ENCODE peak calls at places on chromosomes 2 and 18, in six cellular contexts. X is suprapubic skin, I is thoracic aorta, O is body of pancreas, W is breast epithelium, S is adrenal gland. U is an unnamed sample.
A peak's percentile ranks its signal among the peaks of the same experiment; 100 is the strongest.

GRCh38 chr2:212929971-212930370 is 221.4 kb downstream of the IKZF2 start:
- DNase-seq in X (no peak), W (no peak), I (no peak), O (no peak), S (no peak), U (no peak)

GRCh38 chr2:102558463-102558862 is 60.9 kb upstream of the SLC9A2 start:
- DNase-seq in O (no peak), S (no peak), I (no peak), W (no peak), X (no peak), U (no peak)

GRCh38 chr2:129885735-129886134 is 93.7 kb upstream of the RAB6C start:
- DNase-seq in W (no peak), S (peak; percentile 23), O (no peak), I (no peak), X (no peak), U (no peak)

GRCh38 chr2:121436918-121437317 is 93.8 kb upstream of the RNU4ATAC start:
- DNase-seq in W (no peak), I (no peak), X (no peak), S (no peak), O (no peak), U (no peak)

GRCh38 chr2:168997113-168997512 is 34.0 kb downstream of the ABCB11 start:
- DNase-seq in X (no peak), I (no peak), W (no peak), S (no peak), O (no peak), U (no peak)

GRCh38 chr2:207133862-207134519 is 31.8 kb downstream of the KLF7 start:
- DNase-seq in I (peak; percentile 83), X (no peak), O (peak; percentile 55), S (peak; percentile 74), W (no peak), U (peak; percentile 51)

GRCh38 chr2:221529943-221530652 is 42.0 kb downstream of the EPHA4 start:
- DNase-seq in I (no peak), O (no peak), W (no peak), S (no peak), X (no peak), U (no peak)

GRCh38 chr2:149538138-149538833 is 49.3 kb downstream of the MMADHC start:
- DNase-seq in I (no peak), X (no peak), W (no peak), O (no peak), S (no peak), U (no peak)

GRCh38 chr2:238970553-238971081 is 122.7 kb downstream of the TWIST2 start:
- DNase-seq in O (peak; percentile 59), S (peak; percentile 76), W (no peak), I (no peak), X (peak; percentile 81), U (peak; percentile 51)

GRCh38 chr18:64886995-64887394 is 738.1 kb upstream of the LINC00305 start:
- DNase-seq in O (no peak), I (no peak), W (no peak), S (no peak), X (no peak), U (no peak)

GRCh38 chr2:12352891-12353290 is 363.8 kb upstream of the TRIB2 start:
- DNase-seq in S (no peak), W (no peak), O (peak; percentile 70), X (no peak), I (no peak), U (no peak)

GRCh38 chr2:192741889-192742288 is 547.2 kb upstream of the TMEFF2 start:
- DNase-seq in X (no peak), I (no peak), W (no peak), O (no peak), S (no peak), U (no peak)

GRCh38 chr2:46970334-46971288 is 55.0 kb upstream of the MCFD2 start:
- DNase-seq in S (peak; percentile 96), W (no peak), O (peak; percentile 97), X (no peak), I (peak; percentile 60), U (peak; percentile 87)

GRCh38 chr2:12331698-12332097 is 385.0 kb upstream of the TRIB2 start:
- DNase-seq in O (no peak), W (no peak), I (no peak), S (no peak), X (no peak), U (no peak)

GRCh38 chr18:2536493-2536892 is 34.8 kb downstream of the METTL4 start:
- DNase-seq in O (no peak), W (no peak), S (no peak), I (no peak), X (no peak), U (no peak)

GRCh38 chr18:71799016-71799673 is 745.0 kb downstream of the CBLN2 start:
- DNase-seq in I (no peak), X (no peak), W (no peak), S (no peak), O (no peak), U (no peak)

GRCh38 chr2:7191927-7192326 is 274.7 kb downstream of the RNF144A start:
- DNase-seq in I (no peak), S (no peak), X (no peak), W (no peak), O (no peak), U (no peak)

GRCh38 chr2:207073791-207074678 is 91.7 kb downstream of the KLF7 start:
- DNase-seq in I (no peak), X (no peak), W (no peak), S (peak; percentile 65), O (no peak), U (no peak)

GRCh38 chr18:36638224-36638623 is 190.6 kb downstream of the TPGS2 start:
- DNase-seq in W (no peak), O (no peak), X (no peak), I (no peak), S (no peak), U (no peak)

GRCh38 chr2:239195318-239195871 is 205.4 kb downstream of the HDAC4 start:
- DNase-seq in S (peak; percentile 51), X (peak; percentile 77), I (no peak), O (no peak), W (no peak), U (no peak)

GRCh38 chr2:32937602-32938450 is 8.9 kb upstream of the LTBP1 start:
- DNase-seq in O (no peak), I (no peak), X (no peak), W (no peak), S (no peak), U (no peak)

GRCh38 chr2:20539776-20540586 is 93.1 kb downstream of the RHOB start:
- DNase-seq in O (no peak), S (no peak), X (peak; percentile 89), I (no peak), W (no peak), U (no peak)

GRCh38 chr2:209501579-209501978 is 77.7 kb downstream of the MAP2 start:
- DNase-seq in S (no peak), I (no peak), X (no peak), W (no peak), O (peak; percentile 32), U (no peak)

GRCh38 chr2:118697771-118698170 is 149.7 kb downstream of the EN1 start:
- DNase-seq in W (no peak), S (no peak), X (no peak), I (no peak), O (no peak), U (no peak)

GRCh38 chr2:186841940-186842339 is 7.0 kb downstream of the ZSWIM2 start:
- DNase-seq in S (no peak), W (no peak), X (no peak), I (no peak), O (no peak), U (no peak)

GRCh38 chr2:25539141-25539540 is 134.2 kb downstream of the DTNB start:
- DNase-seq in X (no peak), O (no peak), I (no peak), S (no peak), W (no peak), U (no peak)

GRCh38 chr2:37449686-37450392 is 105.4 kb downstream of the QPCT start:
- DNase-seq in S (no peak), W (no peak), O (no peak), I (peak; percentile 11), X (no peak), U (peak; percentile 17)

GRCh38 chr2:18001671-18002070 is 123.2 kb downstream of the KCNS3 start:
- DNase-seq in S (no peak), I (no peak), O (no peak), X (no peak), W (no peak), U (no peak)

GRCh38 chr2:85924522-85924921 is 35.7 kb upstream of the ST3GAL5 start:
- DNase-seq in I (no peak), W (peak; percentile 66), X (peak; percentile 87), O (no peak), S (peak; percentile 93), U (peak; percentile 34)

GRCh38 chr2:234835738-234836137 is 116.1 kb upstream of the SH3BP4 start:
- DNase-seq in W (no peak), I (no peak), X (no peak), O (no peak), S (no peak), U (no peak)

GRCh38 chr2:234839285-234839684 is 112.5 kb upstream of the SH3BP4 start:
- DNase-seq in W (no peak), O (no peak), X (no peak), S (no peak), I (no peak), U (no peak)

GRCh38 chr2:234834228-234834923 is 117.4 kb upstream of the SH3BP4 start:
- DNase-seq in X (no peak), I (no peak), O (no peak), S (no peak), W (no peak), U (no peak)

GRCh38 chr2:234840336-234840735 is 111.5 kb upstream of the SH3BP4 start:
- DNase-seq in X (no peak), W (no peak), S (peak; percentile 79), I (no peak), O (peak; percentile 58), U (peak; percentile 9)

GRCh38 chr2:234836251-234836650 is 115.6 kb upstream of the SH3BP4 start:
- DNase-seq in O (no peak), S (peak; percentile 77), W (no peak), X (no peak), I (no peak), U (no peak)
- H3K4me1 ChIP-seq in O (peaks cover 3% of the 10 kb centered on the region), S (peaks cover 19% of the 10 kb centered on the region), W (no peaks in the 10 kb centered on the region), X (peaks cover 19% of the 10 kb centered on the region), I (peaks cover 12% of the 10 kb centered on the region), U (no peaks in the 10 kb centered on the region)

GRCh38 chr2:62042944-62043343 is 137.5 kb downstream of the COMMD1 start:
- DNase-seq in I (no peak), S (no peak), W (no peak), X (no peak), O (no peak), U (no peak)
- H3K4me3 ChIP-seq in I (no peak overlapping the region), S (no peak overlapping the region), W (no peak overlapping the region), X (no peak overlapping the region), O (no peak overlapping the region), U (no peak overlapping the region)

GRCh38 chr2:73907840-73908452 is 15.1 kb downstream of the ACTG2 start:
- DNase-seq in O (no peak), S (no peak), X (no peak), I (no peak), W (no peak), U (peak; percentile 38)
- TF ChIP-seq CTCF in O (no peak), S (peak; percentile 13), X (no peak), I (no peak), W (no peak), U (peak; percentile 10)

DNA sequence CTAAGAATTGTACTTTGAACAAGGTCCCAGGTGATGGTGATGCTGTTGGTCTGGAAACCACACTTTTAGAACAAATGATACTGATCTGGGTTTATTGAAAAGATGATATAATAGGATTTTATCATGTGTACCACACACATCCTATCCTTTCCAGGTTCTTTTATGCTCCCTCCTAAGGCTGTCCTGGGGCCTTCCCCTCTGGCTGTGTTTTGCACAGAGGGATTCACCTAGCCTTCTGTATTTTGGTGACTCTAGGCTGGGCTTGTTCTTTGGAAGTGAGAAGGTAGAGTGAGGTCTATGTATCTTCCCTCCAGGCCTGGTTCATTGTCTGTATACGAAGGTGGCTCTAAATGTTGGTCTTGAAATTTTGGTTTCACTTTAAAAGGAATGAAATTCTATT is 12.7 kb downstream of the ANXA4 start:
- DNase-seq in S (no peak), X (no peak), O (no peak), W (no peak), I (no peak), U (no peak)
- H3K4me1 ChIP-seq in S (no peaks in the 10 kb centered on the region), X (peaks cover 61% of the 10 kb centered on the region), O (peaks cover 52% of the 10 kb centered on the region), W (no peaks in the 10 kb centered on the region), I (peaks cover 51% of the 10 kb centered on the region), U (peaks cover 32% of the 10 kb centered on the region)

U was measured in transverse colon.